ENCODE peak calls at places on chromosomes 11 and 22, in eight cellular contexts. L is memory B cell; Q is AG09309; S is activated CD4-positive, CD25-positive, alpha-beta regulatory T cell; P is BE2C; T is COLO829; G is nephron progenitor cell; Y is activated B cell treated with CpG ODN at 0.5 μM for 24 hours. E is an unnamed sample.

GRCh38 chr11:10522921-10523320 is 18.1 kb downstream of the RNF141 start:
- DNase-seq in L (no peak), Q (no peak), S (no peak), P (no peak), T (no peak), G (no peak), Y (no peak), E (no peak)

GRCh38 chr11:93986716-93987115 is 34.4 kb upstream of the HEPHL1 start:
- DNase-seq in L (no peak), Q (peak), S (no peak), P (no peak), T (peak), G (no peak), Y (no peak), E (peak)

GRCh38 chr11:29751618-29752017 is 265.2 kb downstream of the KCNA4 start:
- DNase-seq in L (no peak), Q (no peak), S (no peak), P (no peak), T (no peak), G (no peak), Y (no peak), E (no peak)

GRCh38 chr11:94147433-94147845 is 18.8 kb downstream of the PANX1 start:
- DNase-seq in L (no peak), Q (no peak), S (no peak), P (peak), T (no peak), G (no peak), Y (no peak), E (no peak)

GRCh38 chr11:4140067-4140636 is 45.6 kb downstream of the RRM1 start:
- DNase-seq in L (no peak), Q (no peak), S (no peak), P (no peak), T (no peak), G (no peak), Y (no peak), E (no peak)

GRCh38 chr11:106379265-106379664 is 301.8 kb downstream of the AASDHPPT start:
- DNase-seq in L (no peak), Q (no peak), S (no peak), P (no peak), T (no peak), G (no peak), Y (no peak), E (no peak)

GRCh38 chr22:42180349-42180842 is 49.8 kb upstream of the CYP2D6 start:
- DNase-seq in L (no peak), Q (no peak), S (no peak), P (no peak), T (no peak), G (no peak), Y (no peak), E (peak)

GRCh38 chr11:73223998-73224730 is 6.1 kb downstream of the P2RY2 start:
- DNase-seq in L (no peak), Q (no peak), S (no peak), P (peak), T (no peak), G (peak), Y (no peak), E (no peak)

GRCh38 chr11:73175551-73176144 is 33.5 kb upstream of the FCHSD2 start:
- DNase-seq in L (no peak), Q (no peak), S (no peak), P (no peak), T (no peak), G (no peak), Y (no peak), E (no peak)

GRCh38 chr11:102589047-102589459 is 36.1 kb downstream of the MMP20 start:
- DNase-seq in L (no peak), Q (no peak), S (no peak), P (no peak), T (no peak), G (no peak), Y (no peak), E (no peak)

GRCh38 chr11:17386331-17387084 is 2.0 kb downstream of the KCNJ11 start:
- DNase-seq in L (no peak), Q (no peak), S (no peak), P (peak), T (peak), G (peak), Y (no peak), E (peak)

GRCh38 chr11:87235366-87235765 is 197.6 kb downstream of the TMEM135 start:
- DNase-seq in L (no peak), Q (no peak), S (no peak), P (no peak), T (no peak), G (no peak), Y (no peak), E (no peak)